ENCODE peak calls at places on chromosomes 5 and 9, in four cellular contexts. H, W, E and K are unnamed samples.

GRCh38 chr5:9069650-9070049 is 476.2 kb downstream of the SEMA5A start:
- DNase-seq in H (no peak), W (no peak), E (no peak), K (no peak)

GRCh38 chr9:14752871-14753270 is 30.3 kb upstream of the CER1 start:
- DNase-seq in H (no peak), W (no peak), E (no peak), K (no peak)

GRCh38 chr9:21023861-21024260 is 7.6 kb downstream of the HACD4 start:
- DNase-seq in H (no peak), W (peak; percentile 7), E (no peak), K (no peak)

GRCh38 chr9:109033941-109034700 is 20.8 kb upstream of the CTNNAL1 start:
- DNase-seq in H (no peak), W (no peak), E (no peak), K (no peak)

GRCh38 chr5:132274050-132274869 is 16.8 kb downstream of the PDLIM4 start:
- DNase-seq in H (no peak), W (no peak), E (no peak), K (no peak)

GRCh38 chr5:132787076-132787475 is 10.0 kb upstream of the SEPTIN8 start:
- DNase-seq in H (no peak), W (no peak), E (no peak), K (no peak)

GRCh38 chr9:130521715-130522114 is 57.7 kb upstream of the FUBP3 start:
- DNase-seq in H (no peak), W (no peak), E (no peak), K (no peak)

GRCh38 chr9:68808481-68808880 is 103.4 kb downstream of the PIP5K1B start:
- DNase-seq in H (no peak), W (no peak), E (no peak), K (no peak)

GRCh38 chr9:77013932-77014596 is 5.4 kb upstream of the FOXB2 start:
- DNase-seq in H (no peak), W (no peak), E (no peak), K (peak; percentile 29)

GRCh38 chr5:138850854-138851253 is 24.3 kb downstream of the LRRTM2 start:
- DNase-seq in H (no peak), W (no peak), E (no peak), K (no peak)

GRCh38 chr9:115229496-115229895 is 111.5 kb upstream of the TNC start:
- DNase-seq in H (no peak), W (no peak), E (no peak), K (no peak)

GRCh38 chr5:67198917-67199316 is 2.3 kb upstream of the CD180 start:
- DNase-seq in H (no peak), W (no peak), E (no peak), K (no peak)

GRCh38 chr5:173630724-173631365 is 14.4 kb upstream of the BOD1 start:
- DNase-seq in H (no peak), W (no peak), E (no peak), K (no peak)